ENCODE peak calls at places on chromosomes 3 and 15, in four cellular contexts. One of them, this sample, is unnamed.

GRCh38 chr3:110773413-110773954 is 298.1 kb upstream of the NECTIN3 start:
- DNase-seq in K562: no peak
- DNase-seq in GM12878: no peak
- DNase-seq in IMR-90: peak; percentile 98
- DNase-seq in this sample: no peak

GRCh38 chr15:74336061-74337005 is 31.1 kb downstream of the CYP11A1 start:
- DNase-seq in IMR-90: peak; percentile 37
- DNase-seq in K562: no peak
- DNase-seq in GM12878: no peak
- DNase-seq in this sample: no peak

GRCh38 chr3:13894812-13895154 is 14.9 kb upstream of the WNT7A start:
- DNase-seq in K562: no peak
- DNase-seq in IMR-90: no peak
- DNase-seq in GM12878: no peak
- DNase-seq in this sample: no peak

GRCh38 chr3:14548321-14548729 is 8.2 kb upstream of the GRIP2 start:
- DNase-seq in GM12878: no peak
- DNase-seq in K562: peak; percentile 76
- DNase-seq in IMR-90: peak; percentile 56
- DNase-seq in this sample: peak; percentile 50

GRCh38 chr15:57375827-57376694 is at the start of gene CGNL1:
- DNase-seq in IMR-90: no peak
- DNase-seq in GM12878: no peak
- DNase-seq in K562: peak; percentile 57
- DNase-seq in this sample: peak; percentile 49

GRCh38 chr15:80455051-80455648 is 51.0 kb downstream of the ARNT2 start:
- DNase-seq in GM12878: no peak
- DNase-seq in K562: no peak
- DNase-seq in IMR-90: peak; percentile 31
- DNase-seq in this sample: no peak

GRCh38 chr3:156554515-156554841 is 439 bp downstream of the SSR3 start:
- DNase-seq in IMR-90: no peak
- DNase-seq in K562: peak; percentile 64
- DNase-seq in GM12878: no peak
- DNase-seq in this sample: no peak

GRCh38 chr3:151460774-151461450 is at the start of gene IGSF10:
- DNase-seq in K562: no peak
- DNase-seq in IMR-90: no peak
- DNase-seq in GM12878: no peak
- DNase-seq in this sample: no peak

GRCh38 chr15:52615302-52615701 is 46.5 kb upstream of the ARPP19 start:
- DNase-seq in K562: no peak
- DNase-seq in GM12878: no peak
- DNase-seq in IMR-90: no peak
- DNase-seq in this sample: no peak

GRCh38 chr3:192772495-192772894 is 45.2 kb upstream of the FGF12 start:
- DNase-seq in K562: no peak
- DNase-seq in IMR-90: peak; percentile 18
- DNase-seq in GM12878: no peak
- DNase-seq in this sample: peak; percentile 19

GRCh38 chr3:138675393-138675792 is 66.8 kb downstream of the FAIM start:
- DNase-seq in GM12878: no peak
- DNase-seq in IMR-90: peak; percentile 40
- DNase-seq in K562: no peak
- DNase-seq in this sample: no peak

GRCh38 chr3:58101499-58102370 is 93.5 kb downstream of the FLNB start:
- DNase-seq in K562: no peak
- DNase-seq in IMR-90: no peak
- DNase-seq in GM12878: no peak
- DNase-seq in this sample: no peak

GRCh38 chr3:100002599-100003350 is 111.5 kb downstream of the FILIP1L start:
- DNase-seq in K562: no peak
- DNase-seq in IMR-90: peak; percentile 97
- DNase-seq in GM12878: no peak
- DNase-seq in this sample: peak; percentile 81

GRCh38 chr3:174581551-174581950 is 277.6 kb upstream of the NAALADL2 start:
- DNase-seq in GM12878: no peak
- DNase-seq in IMR-90: no peak
- DNase-seq in K562: no peak
- DNase-seq in this sample: no peak

GRCh38 chr3:162538466-162538865 is 1041.9 kb downstream of the OTOL1 start:
- DNase-seq in IMR-90: no peak
- DNase-seq in K562: no peak
- DNase-seq in GM12878: no peak
- DNase-seq in this sample: no peak

GRCh38 chr15:84586641-84587160 is 14.1 kb upstream of the ZSCAN2 start:
- DNase-seq in GM12878: no peak
- DNase-seq in IMR-90: peak; percentile 36
- DNase-seq in K562: no peak
- DNase-seq in this sample: no peak

GRCh38 chr3:38370861-38371260 is 24.3 kb downstream of the XYLB start:
- DNase-seq in GM12878: no peak
- DNase-seq in K562: no peak
- DNase-seq in IMR-90: no peak
- DNase-seq in this sample: no peak

GRCh38 chr15:78944202-78944625 is 632 bp downstream of the CTSH start:
- DNase-seq in GM12878: no peak
- DNase-seq in K562: no peak
- DNase-seq in IMR-90: no peak
- DNase-seq in this sample: no peak

GRCh38 chr3:167728176-167728575 is 6.5 kb downstream of the PDCD10 start:
- DNase-seq in K562: no peak
- DNase-seq in GM12878: no peak
- DNase-seq in IMR-90: peak; percentile 84
- DNase-seq in this sample: no peak

GRCh38 chr3:68288050-68288449 is 633.6 kb upstream of the SUCLG2 start:
- DNase-seq in K562: no peak
- DNase-seq in GM12878: no peak
- DNase-seq in IMR-90: no peak
- DNase-seq in this sample: no peak

GRCh38 chr3:69012836-69013255 is 638 bp downstream of the EOGT start:
- DNase-seq in GM12878: no peak
- DNase-seq in IMR-90: peak; percentile 67
- DNase-seq in K562: no peak
- DNase-seq in this sample: peak; percentile 65

GRCh38 chr15:60840306-60840702 is 361.4 kb upstream of the ICE2 start:
- DNase-seq in K562: no peak
- DNase-seq in IMR-90: peak; percentile 49
- DNase-seq in GM12878: no peak
- DNase-seq in this sample: peak; percentile 44

GRCh38 chr15:82543155-82543554 is 2.9 kb upstream of the RPS17 start:
- DNase-seq in K562: no peak
- DNase-seq in GM12878: no peak
- DNase-seq in IMR-90: peak; percentile 91
- DNase-seq in this sample: no peak

GRCh38 chr15:91889143-91889815 is 35.8 kb downstream of the SLCO3A1 start:
- DNase-seq in IMR-90: no peak
- DNase-seq in GM12878: no peak
- DNase-seq in K562: no peak
- DNase-seq in this sample: no peak

GRCh38 chr3:186315581-186316354 is 46.3 kb downstream of the DGKG start:
- DNase-seq in GM12878: no peak
- DNase-seq in IMR-90: peak; percentile 39
- DNase-seq in K562: no peak
- DNase-seq in this sample: no peak

GRCh38 chr15:90062023-90062728 is 40.1 kb downstream of the IDH2 start:
- DNase-seq in IMR-90: no peak
- DNase-seq in GM12878: no peak
- DNase-seq in K562: peak; percentile 85
- DNase-seq in this sample: no peak

GRCh38 chr3:49358884-49359225 is 702 bp upstream of the GPX1 start:
- DNase-seq in IMR-90: no peak
- DNase-seq in K562: no peak
- DNase-seq in GM12878: no peak
- DNase-seq in this sample: peak; percentile 79

GRCh38 chr3:190807719-190808375 is 54.6 kb downstream of the GMNC start:
- DNase-seq in GM12878: no peak
- DNase-seq in IMR-90: no peak
- DNase-seq in K562: no peak
- DNase-seq in this sample: no peak

GRCh38 chr3:99418709-99419108 is 219.7 kb upstream of the COL8A1 start:
- DNase-seq in IMR-90: no peak
- DNase-seq in GM12878: peak; percentile 79
- DNase-seq in K562: no peak
- DNase-seq in this sample: no peak

GRCh38 chr3:36846406-36846805 is 82.1 kb upstream of the DCLK3 start:
- DNase-seq in GM12878: no peak
- DNase-seq in IMR-90: no peak
- DNase-seq in K562: no peak
- DNase-seq in this sample: no peak

GRCh38 chr3:36852071-36852470 is 87.7 kb upstream of the DCLK3 start:
- DNase-seq in K562: no peak
- DNase-seq in IMR-90: no peak
- DNase-seq in GM12878: no peak
- DNase-seq in this sample: no peak

GRCh38 chr3:36850743-36851142 is 86.4 kb upstream of the DCLK3 start:
- DNase-seq in GM12878: no peak
- DNase-seq in IMR-90: no peak
- DNase-seq in K562: no peak
- DNase-seq in this sample: no peak
- TF ChIP-seq FOS in GM12878: no peak
- TF ChIP-seq FOS in IMR-90: no peak
- TF ChIP-seq FOS in K562: no peak
- TF ChIP-seq FOS in this sample: no peak

GRCh38 chr3:185129051-185129450 is 23.8 kb downstream of the C3orf70 start:
- DNase-seq in GM12878: no peak
- DNase-seq in IMR-90: no peak
- DNase-seq in K562: no peak
- DNase-seq in this sample: no peak
- TF ChIP-seq FOS in GM12878: no peak
- TF ChIP-seq FOS in IMR-90: no peak
- TF ChIP-seq FOS in K562: no peak
- TF ChIP-seq FOS in this sample: no peak

DNA sequence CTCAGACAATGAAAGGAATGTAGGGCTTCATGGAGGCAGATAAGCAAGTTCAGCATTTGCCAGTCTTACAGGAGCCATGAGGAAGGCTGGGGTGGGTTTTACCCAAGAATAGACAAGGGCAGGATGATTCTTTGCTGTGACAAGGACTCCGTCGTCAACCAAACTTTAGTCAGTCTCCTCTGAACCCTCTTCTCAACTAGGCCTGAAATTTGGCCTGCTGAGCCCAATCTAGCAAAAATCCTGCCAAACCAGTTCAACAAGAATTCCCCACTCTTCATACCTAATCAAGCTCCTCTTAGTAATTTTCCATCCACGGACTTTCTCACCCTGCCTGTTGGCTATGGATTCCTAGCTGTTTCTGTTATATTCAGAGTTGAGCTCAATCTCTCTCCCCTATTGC is 280.5 kb downstream of the TBL1XR1 start:
- DNase-seq in K562: no peak
- DNase-seq in GM12878: no peak
- DNase-seq in IMR-90: no peak
- DNase-seq in this sample: no peak
- TF ChIP-seq FOS in K562: no peak
- TF ChIP-seq FOS in GM12878: no peak
- TF ChIP-seq FOS in IMR-90: no peak
- TF ChIP-seq FOS in this sample: no peak

GRCh38 chr3:65748326-65748725 is 290.4 kb downstream of the MAGI1 start:
- DNase-seq in IMR-90: no peak
- DNase-seq in K562: no peak
- DNase-seq in GM12878: no peak
- DNase-seq in this sample: no peak

GRCh38 chr3:65752636-65753035 is 286.1 kb downstream of the MAGI1 start:
- DNase-seq in IMR-90: no peak
- DNase-seq in K562: no peak
- DNase-seq in GM12878: no peak
- DNase-seq in this sample: no peak

GRCh38 chr3:65749066-65749465 is 289.7 kb downstream of the MAGI1 start:
- DNase-seq in GM12878: no peak
- DNase-seq in IMR-90: peak; percentile 17
- DNase-seq in K562: no peak
- DNase-seq in this sample: no peak

GRCh38 chr3:65746848-65747247 is 291.9 kb downstream of the MAGI1 start:
- DNase-seq in K562: no peak
- DNase-seq in GM12878: no peak
- DNase-seq in IMR-90: no peak
- DNase-seq in this sample: no peak

GRCh38 chr3:65751123-65751700 is 287.5 kb downstream of the MAGI1 start:
- DNase-seq in IMR-90: peak; percentile 34
- DNase-seq in GM12878: no peak
- DNase-seq in K562: peak; percentile 35
- DNase-seq in this sample: peak; percentile 52
- TF ChIP-seq FOS in IMR-90: no peak
- TF ChIP-seq FOS in GM12878: no peak
- TF ChIP-seq FOS in K562: no peak
- TF ChIP-seq FOS in this sample: no peak